ENCODE peak calls at places on chromosome 19, in ten cellular contexts. One of them, this sample, is unnamed.

GRCh38 chr19:46621191-46622117 is 3.4 kb downstream of the PTGIR start:
- DNase-seq in tibial nerve: no peak
- DNase-seq in uterus: no peak
- DNase-seq in vagina: no peak
- DNase-seq in breast epithelium: no peak
- DNase-seq in astrocyte of the cerebellum: no peak
- DNase-seq in heart right ventricle: no peak
- DNase-seq in OCI-LY7: no peak
- DNase-seq in left ventricle myocardium inferior: no peak
- DNase-seq in foreskin fibroblast: no peak
- DNase-seq in this sample: no peak

GRCh38 chr19:54570316-54570715 is 3.3 kb upstream of the LILRA2 start:
- DNase-seq in vagina: peak
- DNase-seq in uterus: no peak
- DNase-seq in left ventricle myocardium inferior: no peak
- DNase-seq in breast epithelium: no peak
- DNase-seq in heart right ventricle: no peak
- DNase-seq in OCI-LY7: no peak
- DNase-seq in astrocyte of the cerebellum: no peak
- DNase-seq in tibial nerve: no peak
- DNase-seq in foreskin fibroblast: no peak
- DNase-seq in this sample: no peak

GRCh38 chr19:18089726-18090125 is 3.0 kb upstream of the IL12RB1 start:
- DNase-seq in vagina: no peak
- DNase-seq in tibial nerve: no peak
- DNase-seq in uterus: no peak
- DNase-seq in left ventricle myocardium inferior: no peak
- DNase-seq in heart right ventricle: no peak
- DNase-seq in astrocyte of the cerebellum: no peak
- DNase-seq in foreskin fibroblast: no peak
- DNase-seq in OCI-LY7: no peak
- DNase-seq in breast epithelium: no peak
- DNase-seq in this sample: no peak

GRCh38 chr19:15124572-15125231 is 17.5 kb downstream of the SYDE1 start:
- DNase-seq in foreskin fibroblast: peak
- DNase-seq in heart right ventricle: no peak
- DNase-seq in tibial nerve: no peak
- DNase-seq in left ventricle myocardium inferior: no peak
- DNase-seq in uterus: no peak
- DNase-seq in astrocyte of the cerebellum: no peak
- DNase-seq in OCI-LY7: peak
- DNase-seq in breast epithelium: no peak
- DNase-seq in vagina: no peak
- DNase-seq in this sample: no peak

GRCh38 chr19:2043269-2043641 is 7.8 kb downstream of the MKNK2 start:
- DNase-seq in tibial nerve: no peak
- DNase-seq in astrocyte of the cerebellum: no peak
- DNase-seq in breast epithelium: no peak
- DNase-seq in heart right ventricle: no peak
- DNase-seq in OCI-LY7: no peak
- DNase-seq in vagina: peak
- DNase-seq in foreskin fibroblast: no peak
- DNase-seq in left ventricle myocardium inferior: no peak
- DNase-seq in uterus: peak
- DNase-seq in this sample: no peak

GRCh38 chr19:3250675-3251074 is 26.2 kb downstream of the CELF5 start:
- DNase-seq in left ventricle myocardium inferior: no peak
- DNase-seq in uterus: no peak
- DNase-seq in foreskin fibroblast: peak
- DNase-seq in vagina: no peak
- DNase-seq in breast epithelium: no peak
- DNase-seq in astrocyte of the cerebellum: no peak
- DNase-seq in heart right ventricle: no peak
- DNase-seq in OCI-LY7: peak
- DNase-seq in tibial nerve: no peak
- DNase-seq in this sample: no peak

GRCh38 chr19:7507884-7508283 is 8.0 kb upstream of the ZNF358 start:
- DNase-seq in vagina: no peak
- DNase-seq in left ventricle myocardium inferior: peak
- DNase-seq in heart right ventricle: peak
- DNase-seq in breast epithelium: no peak
- DNase-seq in tibial nerve: peak
- DNase-seq in foreskin fibroblast: peak
- DNase-seq in OCI-LY7: peak
- DNase-seq in astrocyte of the cerebellum: no peak
- DNase-seq in uterus: peak
- DNase-seq in this sample: peak

GRCh38 chr19:18220632-18221275 is 5.5 kb downstream of the PDE4C start:
- DNase-seq in OCI-LY7: no peak
- DNase-seq in uterus: no peak
- DNase-seq in breast epithelium: no peak
- DNase-seq in tibial nerve: no peak
- DNase-seq in heart right ventricle: no peak
- DNase-seq in vagina: no peak
- DNase-seq in left ventricle myocardium inferior: no peak
- DNase-seq in foreskin fibroblast: no peak
- DNase-seq in astrocyte of the cerebellum: no peak
- DNase-seq in this sample: no peak

GRCh38 chr19:51628153-51628939 is 1.9 kb downstream of the SIGLEC5 start:
- DNase-seq in breast epithelium: no peak
- DNase-seq in astrocyte of the cerebellum: no peak
- DNase-seq in heart right ventricle: no peak
- DNase-seq in left ventricle myocardium inferior: no peak
- DNase-seq in tibial nerve: no peak
- DNase-seq in foreskin fibroblast: no peak
- DNase-seq in uterus: no peak
- DNase-seq in OCI-LY7: no peak
- DNase-seq in vagina: no peak
- DNase-seq in this sample: no peak

GRCh38 chr19:20482721-20483120 is 82.9 kb downstream of the ZNF737 start:
- DNase-seq in left ventricle myocardium inferior: no peak
- DNase-seq in astrocyte of the cerebellum: no peak
- DNase-seq in foreskin fibroblast: no peak
- DNase-seq in tibial nerve: no peak
- DNase-seq in breast epithelium: no peak
- DNase-seq in heart right ventricle: no peak
- DNase-seq in vagina: no peak
- DNase-seq in uterus: no peak
- DNase-seq in OCI-LY7: peak
- DNase-seq in this sample: no peak

GRCh38 chr19:2337329-2337707 is 8.8 kb downstream of the SPPL2B start:
- DNase-seq in OCI-LY7: no peak
- DNase-seq in vagina: no peak
- DNase-seq in left ventricle myocardium inferior: no peak
- DNase-seq in foreskin fibroblast: peak
- DNase-seq in heart right ventricle: no peak
- DNase-seq in uterus: peak
- DNase-seq in astrocyte of the cerebellum: peak
- DNase-seq in tibial nerve: no peak
- DNase-seq in breast epithelium: no peak
- DNase-seq in this sample: no peak

GRCh38 chr19:18173572-18174294 is at the start of gene IFI30:
- DNase-seq in heart right ventricle: peak
- DNase-seq in uterus: peak
- DNase-seq in breast epithelium: peak
- DNase-seq in OCI-LY7: peak
- DNase-seq in foreskin fibroblast: peak
- DNase-seq in left ventricle myocardium inferior: peak
- DNase-seq in vagina: peak
- DNase-seq in tibial nerve: peak
- DNase-seq in astrocyte of the cerebellum: no peak
- DNase-seq in this sample: peak

GRCh38 chr19:30059741-30060140 is 117.7 kb downstream of the URI1 start:
- DNase-seq in astrocyte of the cerebellum: no peak
- DNase-seq in breast epithelium: no peak
- DNase-seq in OCI-LY7: no peak
- DNase-seq in left ventricle myocardium inferior: no peak
- DNase-seq in heart right ventricle: no peak
- DNase-seq in foreskin fibroblast: no peak
- DNase-seq in tibial nerve: no peak
- DNase-seq in vagina: no peak
- DNase-seq in uterus: no peak
- DNase-seq in this sample: no peak

GRCh38 chr19:47402504-47402903 is 16.8 kb downstream of the MEIS3 start:
- DNase-seq in vagina: no peak
- DNase-seq in uterus: no peak
- DNase-seq in OCI-LY7: no peak
- DNase-seq in foreskin fibroblast: no peak
- DNase-seq in astrocyte of the cerebellum: no peak
- DNase-seq in heart right ventricle: no peak
- DNase-seq in left ventricle myocardium inferior: no peak
- DNase-seq in tibial nerve: no peak
- DNase-seq in breast epithelium: no peak
- DNase-seq in this sample: no peak

GRCh38 chr19:46967578-46968018 is 52.0 kb upstream of the NPAS1 start:
- DNase-seq in left ventricle myocardium inferior: peak
- DNase-seq in uterus: peak
- DNase-seq in foreskin fibroblast: no peak
- DNase-seq in vagina: no peak
- DNase-seq in breast epithelium: peak
- DNase-seq in heart right ventricle: peak
- DNase-seq in OCI-LY7: no peak
- DNase-seq in astrocyte of the cerebellum: no peak
- DNase-seq in tibial nerve: no peak
- DNase-seq in this sample: peak

GRCh38 chr19:15897738-15898276 is at the start of gene CYP4F2:
- DNase-seq in astrocyte of the cerebellum: no peak
- DNase-seq in OCI-LY7: no peak
- DNase-seq in foreskin fibroblast: no peak
- DNase-seq in left ventricle myocardium inferior: no peak
- DNase-seq in uterus: no peak
- DNase-seq in tibial nerve: no peak
- DNase-seq in breast epithelium: no peak
- DNase-seq in vagina: no peak
- DNase-seq in heart right ventricle: no peak
- DNase-seq in this sample: no peak

GRCh38 chr19:45097776-45098520 is 5.0 kb downstream of the PPP1R37 start:
- DNase-seq in astrocyte of the cerebellum: peak
- DNase-seq in breast epithelium: peak
- DNase-seq in vagina: no peak
- DNase-seq in uterus: peak
- DNase-seq in foreskin fibroblast: peak
- DNase-seq in left ventricle myocardium inferior: peak
- DNase-seq in tibial nerve: no peak
- DNase-seq in heart right ventricle: no peak
- DNase-seq in OCI-LY7: no peak
- DNase-seq in this sample: peak
- H3K4me3 ChIP-seq in astrocyte of the cerebellum: peak
- H3K4me3 ChIP-seq in breast epithelium: peak
- H3K4me3 ChIP-seq in vagina: peak
- H3K4me3 ChIP-seq in uterus: no peak
- H3K4me3 ChIP-seq in foreskin fibroblast: no peak
- H3K4me3 ChIP-seq in left ventricle myocardium inferior: no peak
- H3K4me3 ChIP-seq in tibial nerve: no peak
- H3K4me3 ChIP-seq in heart right ventricle: no peak
- H3K4me3 ChIP-seq in OCI-LY7: no peak
- H3K4me3 ChIP-seq in this sample: no peak

DNA sequence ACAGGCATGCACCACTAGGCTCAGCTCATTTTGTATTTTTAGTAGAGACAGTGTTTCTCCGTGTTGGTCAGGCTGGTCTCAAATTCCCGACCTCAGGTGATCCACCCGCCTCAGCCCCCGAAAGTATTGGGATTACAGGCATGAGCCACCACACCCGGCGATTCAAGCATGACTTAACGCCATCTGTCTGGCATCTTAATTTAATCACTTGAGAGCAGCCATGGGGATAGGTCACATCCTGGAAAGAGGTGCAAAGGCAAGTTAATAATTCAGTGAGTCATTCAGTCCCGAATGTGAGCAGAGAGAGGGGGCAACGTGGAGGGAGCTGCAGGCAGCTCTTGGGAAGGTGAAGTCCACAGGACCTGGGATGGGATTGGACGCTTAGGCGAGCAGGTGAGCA is 31.7 kb upstream of the USP29 start:
- DNase-seq in uterus: no peak
- DNase-seq in foreskin fibroblast: no peak
- DNase-seq in vagina: no peak
- DNase-seq in astrocyte of the cerebellum: no peak
- DNase-seq in breast epithelium: no peak
- DNase-seq in left ventricle myocardium inferior: no peak
- DNase-seq in tibial nerve: no peak
- DNase-seq in OCI-LY7: no peak
- DNase-seq in heart right ventricle: no peak
- DNase-seq in this sample: no peak
- H3K4me3 ChIP-seq in uterus: no peak
- H3K4me3 ChIP-seq in foreskin fibroblast: no peak
- H3K4me3 ChIP-seq in vagina: no peak
- H3K4me3 ChIP-seq in astrocyte of the cerebellum: no peak
- H3K4me3 ChIP-seq in breast epithelium: no peak
- H3K4me3 ChIP-seq in left ventricle myocardium inferior: no peak
- H3K4me3 ChIP-seq in tibial nerve: no peak
- H3K4me3 ChIP-seq in OCI-LY7: no peak
- H3K4me3 ChIP-seq in heart right ventricle: no peak
- H3K4me3 ChIP-seq in this sample: no peak

GRCh38 chr19:52949422-52949821 is 13.3 kb downstream of the ZNF816 start:
- DNase-seq in OCI-LY7: no peak
- DNase-seq in foreskin fibroblast: no peak
- DNase-seq in heart right ventricle: no peak
- DNase-seq in breast epithelium: no peak
- DNase-seq in uterus: no peak
- DNase-seq in astrocyte of the cerebellum: no peak
- DNase-seq in vagina: no peak
- DNase-seq in tibial nerve: no peak
- DNase-seq in left ventricle myocardium inferior: no peak
- DNase-seq in this sample: no peak
- H3K4me3 ChIP-seq in OCI-LY7: no peak
- H3K4me3 ChIP-seq in foreskin fibroblast: no peak
- H3K4me3 ChIP-seq in heart right ventricle: no peak
- H3K4me3 ChIP-seq in breast epithelium: no peak
- H3K4me3 ChIP-seq in uterus: no peak
- H3K4me3 ChIP-seq in astrocyte of the cerebellum: no peak
- H3K4me3 ChIP-seq in vagina: no peak
- H3K4me3 ChIP-seq in tibial nerve: no peak
- H3K4me3 ChIP-seq in left ventricle myocardium inferior: no peak
- H3K4me3 ChIP-seq in this sample: no peak

DNA sequence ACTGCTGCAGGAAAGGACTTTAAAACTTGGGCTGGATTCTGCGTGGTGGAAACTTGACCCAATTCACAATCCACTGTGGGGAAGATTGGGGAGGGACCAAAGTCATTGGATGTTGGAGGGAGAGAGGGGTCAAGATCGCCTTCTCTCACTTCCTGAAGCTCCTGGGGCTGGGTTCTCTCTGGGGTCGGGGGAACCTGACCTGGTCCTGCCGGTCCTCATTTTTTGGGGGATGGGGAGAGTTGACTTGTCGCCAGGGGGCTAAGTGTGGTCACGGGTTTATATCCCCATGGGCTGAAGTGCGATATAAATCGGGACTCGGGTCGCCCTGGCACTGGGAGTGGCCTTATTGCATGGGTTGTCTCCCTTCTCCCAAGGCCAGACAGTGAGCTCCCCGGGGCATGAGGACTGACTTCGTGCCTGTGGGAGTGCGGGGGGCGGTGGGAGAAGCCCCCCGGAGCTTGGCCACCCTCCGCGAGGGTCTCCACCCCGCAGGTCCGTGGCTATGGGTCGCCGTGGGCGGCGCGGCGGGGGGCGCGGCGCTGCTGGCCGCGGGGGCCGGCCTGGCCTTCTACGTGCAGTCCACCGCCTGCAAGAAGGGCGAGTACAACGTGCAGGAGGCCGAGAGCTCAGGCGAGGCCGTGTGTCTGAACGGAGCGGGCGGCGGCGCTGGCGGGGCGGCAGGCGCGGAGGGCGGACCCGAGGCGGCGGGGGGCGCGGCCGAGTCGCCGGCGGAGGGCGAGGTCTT is 6.3 kb downstream of the ICAM5 start:
- DNase-seq in vagina: no peak
- DNase-seq in left ventricle myocardium inferior: no peak
- DNase-seq in heart right ventricle: no peak
- DNase-seq in OCI-LY7: no peak
- DNase-seq in tibial nerve: no peak
- DNase-seq in astrocyte of the cerebellum: no peak
- DNase-seq in uterus: no peak
- DNase-seq in foreskin fibroblast: no peak
- DNase-seq in breast epithelium: no peak
- DNase-seq in this sample: no peak
- H3K4me3 ChIP-seq in vagina: peak
- H3K4me3 ChIP-seq in left ventricle myocardium inferior: peak
- H3K4me3 ChIP-seq in heart right ventricle: no peak
- H3K4me3 ChIP-seq in OCI-LY7: no peak
- H3K4me3 ChIP-seq in tibial nerve: no peak
- H3K4me3 ChIP-seq in astrocyte of the cerebellum: no peak
- H3K4me3 ChIP-seq in uterus: no peak
- H3K4me3 ChIP-seq in foreskin fibroblast: no peak
- H3K4me3 ChIP-seq in breast epithelium: peak
- H3K4me3 ChIP-seq in this sample: no peak